ENCODE peak calls at places on chromosome 15, in seven cellular contexts. One of them, this sample, is unnamed.

GRCh38 chr15:32965897-32966296 is 228.6 kb downstream of the FMN1 start:
- DNase-seq in endothelial cell: no peak
- DNase-seq in occipital lobe: no peak
- DNase-seq in stimulated activated naive CD4-positive, alpha-beta T cell treated with Interleukin-2 at 50 U/mL for 16 hours: no peak
- DNase-seq in transverse colon: no peak
- DNase-seq in AG09309: no peak
- DNase-seq in aorta: no peak
- DNase-seq in this sample: no peak

GRCh38 chr15:85960381-85960780 is 119.3 kb upstream of the AGBL1 start:
- DNase-seq in transverse colon: no peak
- DNase-seq in endothelial cell: no peak
- DNase-seq in aorta: no peak
- DNase-seq in occipital lobe: no peak
- DNase-seq in stimulated activated naive CD4-positive, alpha-beta T cell treated with Interleukin-2 at 50 U/mL for 16 hours: no peak
- DNase-seq in AG09309: no peak
- DNase-seq in this sample: no peak

GRCh38 chr15:64634020-64634419 is 141.4 kb downstream of the RBPMS2 start:
- DNase-seq in stimulated activated naive CD4-positive, alpha-beta T cell treated with Interleukin-2 at 50 U/mL for 16 hours: peak
- DNase-seq in AG09309: no peak
- DNase-seq in aorta: no peak
- DNase-seq in occipital lobe: no peak
- DNase-seq in transverse colon: peak
- DNase-seq in endothelial cell: peak
- DNase-seq in this sample: no peak

GRCh38 chr15:68126415-68126814 is 72.3 kb downstream of the PIAS1 start:
- DNase-seq in aorta: no peak
- DNase-seq in transverse colon: peak
- DNase-seq in occipital lobe: no peak
- DNase-seq in endothelial cell: no peak
- DNase-seq in stimulated activated naive CD4-positive, alpha-beta T cell treated with Interleukin-2 at 50 U/mL for 16 hours: no peak
- DNase-seq in AG09309: no peak
- DNase-seq in this sample: no peak

GRCh38 chr15:44243829-44244228 is 44.7 kb upstream of the GOLM2 start:
- DNase-seq in transverse colon: no peak
- DNase-seq in aorta: no peak
- DNase-seq in AG09309: no peak
- DNase-seq in occipital lobe: no peak
- DNase-seq in stimulated activated naive CD4-positive, alpha-beta T cell treated with Interleukin-2 at 50 U/mL for 16 hours: no peak
- DNase-seq in endothelial cell: no peak
- DNase-seq in this sample: no peak

GRCh38 chr15:72113347-72114031 is 4.5 kb downstream of the MYO9A start:
- DNase-seq in aorta: no peak
- DNase-seq in transverse colon: no peak
- DNase-seq in occipital lobe: no peak
- DNase-seq in stimulated activated naive CD4-positive, alpha-beta T cell treated with Interleukin-2 at 50 U/mL for 16 hours: no peak
- DNase-seq in AG09309: no peak
- DNase-seq in endothelial cell: no peak
- DNase-seq in this sample: no peak

GRCh38 chr15:73560501-73561117 is 72.6 kb downstream of the NPTN start:
- DNase-seq in transverse colon: no peak
- DNase-seq in stimulated activated naive CD4-positive, alpha-beta T cell treated with Interleukin-2 at 50 U/mL for 16 hours: no peak
- DNase-seq in AG09309: peak
- DNase-seq in occipital lobe: no peak
- DNase-seq in endothelial cell: no peak
- DNase-seq in aorta: no peak
- DNase-seq in this sample: no peak

GRCh38 chr15:98889930-98890695 is 117.5 kb downstream of the PGPEP1L start:
- DNase-seq in transverse colon: no peak
- DNase-seq in AG09309: peak
- DNase-seq in stimulated activated naive CD4-positive, alpha-beta T cell treated with Interleukin-2 at 50 U/mL for 16 hours: no peak
- DNase-seq in occipital lobe: no peak
- DNase-seq in endothelial cell: no peak
- DNase-seq in aorta: no peak
- DNase-seq in this sample: no peak

GRCh38 chr15:71599404-71600225 is 210.7 kb upstream of the NR2E3 start:
- DNase-seq in stimulated activated naive CD4-positive, alpha-beta T cell treated with Interleukin-2 at 50 U/mL for 16 hours: no peak
- DNase-seq in occipital lobe: no peak
- DNase-seq in endothelial cell: no peak
- DNase-seq in AG09309: no peak
- DNase-seq in aorta: no peak
- DNase-seq in transverse colon: no peak
- DNase-seq in this sample: no peak

GRCh38 chr15:100383302-100384107 is 41.7 kb upstream of the ADAMTS17 start:
- DNase-seq in endothelial cell: peak
- DNase-seq in occipital lobe: no peak
- DNase-seq in transverse colon: peak
- DNase-seq in aorta: no peak
- DNase-seq in AG09309: no peak
- DNase-seq in stimulated activated naive CD4-positive, alpha-beta T cell treated with Interleukin-2 at 50 U/mL for 16 hours: no peak
- DNase-seq in this sample: peak

GRCh38 chr15:83206387-83206970 is 1.1 kb downstream of the HDGFL3 start:
- DNase-seq in aorta: no peak
- DNase-seq in endothelial cell: no peak
- DNase-seq in occipital lobe: no peak
- DNase-seq in stimulated activated naive CD4-positive, alpha-beta T cell treated with Interleukin-2 at 50 U/mL for 16 hours: no peak
- DNase-seq in transverse colon: no peak
- DNase-seq in AG09309: no peak
- DNase-seq in this sample: no peak

GRCh38 chr15:40793216-40793989 is 13.5 kb upstream of the ZFYVE19 start:
- DNase-seq in transverse colon: peak
- DNase-seq in AG09309: peak
- DNase-seq in occipital lobe: peak
- DNase-seq in aorta: peak
- DNase-seq in stimulated activated naive CD4-positive, alpha-beta T cell treated with Interleukin-2 at 50 U/mL for 16 hours: no peak
- DNase-seq in endothelial cell: no peak
- DNase-seq in this sample: peak

GRCh38 chr15:39666671-39667070 is 85.8 kb downstream of the THBS1 start:
- DNase-seq in aorta: no peak
- DNase-seq in occipital lobe: no peak
- DNase-seq in endothelial cell: no peak
- DNase-seq in transverse colon: no peak
- DNase-seq in stimulated activated naive CD4-positive, alpha-beta T cell treated with Interleukin-2 at 50 U/mL for 16 hours: no peak
- DNase-seq in AG09309: peak
- DNase-seq in this sample: no peak